ENCODE peak calls at places on chromosomes 11 and 22, in four cellular contexts. S is spleen, M is adrenal gland, W is uterus. A is an unnamed sample.

GRCh38 chr11:13205446-13205845 is 72.1 kb upstream of the BMAL1 start:
- DNase-seq in W (no peak), S (no peak), M (no peak), A (no peak)

GRCh38 chr11:120378474-120378873 is 42.3 kb downstream of the ARHGEF12 start:
- DNase-seq in S (no peak), W (no peak), M (no peak), A (no peak)

GRCh38 chr11:122137081-122137793 is 21.2 kb upstream of the BLID start:
- DNase-seq in S (no peak), M (no peak), W (no peak), A (no peak)

GRCh38 chr11:27178859-27179258 is 138.2 kb downstream of the BBOX1 start:
- DNase-seq in S (no peak), W (no peak), M (no peak), A (no peak)

GRCh38 chr11:8090756-8091155 is 9.7 kb downstream of the TUB start:
- DNase-seq in S (peak; percentile 24), W (peak; percentile 45), M (peak; percentile 30), A (peak; percentile 15)

GRCh38 chr22:38789606-38790005 is 4.3 kb downstream of the DNAL4 start:
- DNase-seq in M (no peak), W (no peak), S (no peak), A (no peak)

GRCh38 chr22:32401486-32401885 is 10.6 kb downstream of the RTCB start:
- DNase-seq in W (no peak), S (no peak), M (no peak), A (no peak)

GRCh38 chr11:66146940-66147339 is 76.9 kb downstream of the PACS1 start:
- DNase-seq in S (no peak), M (no peak), W (no peak), A (no peak)

GRCh38 chr11:59053387-59053786 is 32.7 kb upstream of the GLYATL1B start:
- DNase-seq in W (peak; percentile 42), M (peak; percentile 80), S (peak; percentile 90), A (peak; percentile 67)

GRCh38 chr11:83070878-83071640 is 638 bp downstream of the RAB30 start:
- DNase-seq in W (no peak), M (peak; percentile 67), S (peak; percentile 83), A (no peak)

GRCh38 chr22:30275625-30276024 is 9.0 kb upstream of the OSM start:
- DNase-seq in W (no peak), M (no peak), S (no peak), A (no peak)

GRCh38 chr11:64406221-64406946 is 47.4 kb downstream of the RPS6KA4 start:
- DNase-seq in W (no peak), S (no peak), M (no peak), A (no peak)

DNA sequence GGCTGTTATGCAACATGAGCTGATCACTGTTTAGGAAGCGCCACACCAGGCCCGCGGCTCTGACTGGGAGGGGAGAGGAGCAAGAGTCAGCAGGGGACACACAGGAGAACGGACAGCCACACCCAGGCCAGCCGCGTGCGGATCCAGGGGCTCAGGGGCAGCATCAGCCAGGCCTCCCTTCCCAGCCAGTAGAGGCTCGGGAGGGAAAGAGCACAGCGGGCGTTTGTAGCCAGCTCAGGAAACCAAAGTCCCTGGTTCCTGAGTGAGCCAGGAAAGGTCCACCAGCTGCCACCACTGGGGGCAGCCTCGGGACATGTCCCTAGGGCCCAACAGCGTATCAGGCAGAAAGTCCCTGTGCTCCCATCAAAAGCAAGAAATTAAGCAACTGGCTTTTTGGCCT is 71.8 kb upstream of the PITPNB start:
- DNase-seq in M (peak; percentile 49), S (no peak), W (peak; percentile 51), A (no peak)
- TF ChIP-seq CTCF in M (peak; percentile 40), S (peak; percentile 46), W (no peak), A (peak; percentile 44)

DNA sequence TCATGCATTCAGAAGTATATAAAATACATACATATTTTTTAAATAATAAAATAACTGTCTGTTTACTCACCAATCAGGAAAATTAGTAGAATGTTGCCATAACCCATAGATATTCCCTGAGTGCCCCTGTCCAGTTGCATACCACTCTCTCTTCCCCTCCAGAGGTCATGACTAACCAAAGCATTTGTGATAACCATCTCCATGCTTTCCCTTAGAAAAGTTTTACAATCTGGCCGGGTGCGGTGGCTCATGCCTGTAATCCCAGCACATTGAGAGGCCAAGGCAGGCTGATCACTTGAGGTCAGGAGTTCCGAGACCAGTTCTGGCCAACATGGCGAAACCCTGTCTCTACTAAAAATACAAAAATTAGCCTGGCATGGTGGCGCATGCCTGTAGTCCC is 33.2 kb upstream of the LDHA start:
- DNase-seq in M (no peak), W (no peak), S (no peak), A (no peak)
- H3K36me3 ChIP-seq in M (peaks cover 81% of the 10 kb centered on the region), W (no peaks in the 10 kb centered on the region), S (peaks cover 95% of the 10 kb centered on the region), A (peaks cover 100% of the 10 kb centered on the region)

GRCh38 chr11:118370774-118371173 is 11.4 kb downstream of the UBE4A start:
- DNase-seq in S (no peak), W (no peak), M (no peak), A (no peak)
- H3K27ac ChIP-seq in S (no peak overlapping the region), W (no peak overlapping the region), M (no peak overlapping the region), A (no peak overlapping the region)

GRCh38 chr11:3856856-3857553 is 1.5 kb downstream of the STIM1 start:
- DNase-seq in W (no peak), S (no peak), M (no peak), A (no peak)
- TF ChIP-seq CTCF in W (no peak), S (no peak), M (no peak), A (no peak)

GRCh38 chr22:50299724-50300619 is 7.5 kb downstream of the PLXNB2 start:
- DNase-seq in W (no peak), M (no peak), S (no peak), A (peak; percentile 87)

GRCh38 chr22:50298937-50299656 is 8.3 kb downstream of the PLXNB2 start:
- DNase-seq in W (no peak), M (peak; percentile 52), S (no peak), A (no peak)

GRCh38 chr22:50297510-50298265 is 9.8 kb downstream of the PLXNB2 start:
- DNase-seq in S (no peak), W (no peak), M (no peak), A (peak; percentile 71)

GRCh38 chr22:50296658-50297490 is 10.6 kb downstream of the PLXNB2 start:
- DNase-seq in S (no peak), M (peak; percentile 59), W (no peak), A (no peak)

DNA sequence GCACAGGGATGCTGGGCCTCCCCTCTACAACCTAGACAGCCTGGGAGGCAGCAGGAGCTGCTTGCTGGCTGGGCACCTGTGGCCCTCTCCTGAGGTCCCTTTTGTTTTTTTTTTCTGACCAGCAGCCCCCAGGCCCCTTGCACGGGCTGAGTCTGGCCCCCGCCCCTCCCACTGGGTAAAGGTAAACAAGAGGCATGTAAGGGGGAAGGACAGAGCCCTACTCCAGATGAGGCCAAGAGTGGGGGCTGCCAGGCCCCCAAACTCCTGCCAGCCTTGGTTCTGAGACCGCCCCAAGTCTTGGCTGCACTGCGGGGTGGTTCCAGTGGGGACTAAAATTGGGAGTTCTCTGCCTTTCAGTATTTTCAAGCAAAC is 9.2 kb downstream of the PLXNB2 start:
- DNase-seq in W (no peak), S (no peak), M (no peak), A (no peak)
- H3K36me3 ChIP-seq in W (no peaks in the 10 kb centered on the region), S (no peaks in the 10 kb centered on the region), M (no peaks in the 10 kb centered on the region), A (no peaks in the 10 kb centered on the region)

GRCh38 chr22:40220316-40221054 is 42.8 kb downstream of the TNRC6B start:
- DNase-seq in S (no peak), W (peak; percentile 58), M (no peak), A (no peak)

GRCh38 chr22:40218152-40218551 is 40.4 kb downstream of the TNRC6B start:
- DNase-seq in M (no peak), S (no peak), W (no peak), A (no peak)

GRCh38 chr22:40224702-40225101 is 47.0 kb downstream of the TNRC6B start:
- DNase-seq in W (no peak), S (no peak), M (no peak), A (no peak)

GRCh38 chr22:40218723-40219294 is 41.1 kb downstream of the TNRC6B start:
- DNase-seq in W (no peak), S (no peak), M (no peak), A (no peak)

DNA sequence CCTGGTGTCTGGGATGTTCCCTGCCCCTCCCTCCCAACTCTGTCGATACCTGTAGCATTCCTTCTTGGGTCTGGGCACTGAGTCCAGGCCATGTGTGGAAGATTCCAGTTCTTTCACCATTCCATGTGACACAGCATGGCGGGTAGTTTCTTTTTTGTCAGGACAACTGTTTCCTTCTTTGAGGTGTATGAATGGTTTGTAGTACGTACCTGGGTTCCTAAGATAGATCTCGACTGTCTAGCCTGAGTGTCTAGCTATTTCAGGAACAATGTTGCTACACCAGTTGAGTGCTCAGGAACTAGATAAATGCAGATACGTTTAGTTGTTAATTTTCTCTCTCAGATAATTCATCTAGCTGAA is 43.3 kb downstream of the TNRC6B start:
- DNase-seq in W (no peak), S (no peak), M (no peak), A (no peak)
- H3K27ac ChIP-seq in W (peak overlapping the region; percentile 84), S (peak overlapping the region; percentile 42), M (no peak overlapping the region), A (peak overlapping the region; percentile 21)

DNA sequence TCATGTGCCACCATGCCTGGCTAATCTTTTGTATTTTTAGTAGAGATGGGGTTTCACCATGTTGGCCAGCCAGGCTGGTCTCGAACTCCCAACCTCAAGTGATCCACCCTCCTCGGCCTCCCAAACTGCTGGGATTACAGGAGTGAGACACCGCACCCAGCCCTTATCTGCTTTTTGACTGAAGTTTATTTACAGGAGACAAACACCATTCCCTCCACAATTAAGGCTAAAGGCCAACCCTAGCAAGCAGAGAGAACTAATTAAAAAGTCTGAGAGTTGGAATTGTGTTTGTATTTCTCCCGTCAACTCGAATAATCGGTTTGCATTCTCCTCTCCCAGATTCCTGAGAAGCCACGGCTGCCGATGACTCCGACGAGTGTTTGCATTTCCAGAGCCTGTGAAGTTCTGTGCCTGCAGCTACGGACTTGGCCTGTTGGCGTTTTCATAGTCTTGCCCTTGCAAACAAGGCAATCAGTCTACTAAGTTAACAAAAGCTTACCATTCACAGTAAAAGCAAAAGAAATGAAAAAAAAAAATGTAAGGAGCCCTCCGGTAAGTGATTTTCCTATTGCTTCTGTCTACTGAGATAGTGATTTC is 73.3 kb upstream of the NUP50 start:
- DNase-seq in M (no peak), W (no peak), S (no peak), A (peak; percentile 31)
- TF ChIP-seq CTCF in M (no peak), W (no peak), S (no peak), A (no peak)

DNA sequence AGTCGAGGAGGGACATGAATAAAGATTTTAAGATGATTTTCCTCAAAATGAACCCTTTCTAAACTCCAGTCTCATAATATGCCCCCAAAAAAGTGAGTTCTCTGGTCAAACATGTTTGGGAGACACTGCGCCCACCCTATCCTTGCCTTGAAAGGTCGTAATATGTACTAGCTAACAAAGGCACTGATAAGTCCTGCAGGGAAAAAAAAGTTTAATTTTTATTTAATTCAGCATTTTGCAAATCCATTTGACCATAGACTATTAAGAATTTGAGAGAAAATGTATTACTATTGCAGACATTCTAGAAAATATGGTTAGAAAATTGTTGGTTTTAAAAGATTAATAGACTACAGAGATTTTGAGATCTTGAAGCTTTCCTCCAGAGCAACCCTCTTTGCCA is 120.6 kb upstream of the ASPHD2 start:
- DNase-seq in W (no peak), M (no peak), S (no peak), A (no peak)
- H3K36me3 ChIP-seq in W (no peaks in the 10 kb centered on the region), M (no peaks in the 10 kb centered on the region), S (no peaks in the 10 kb centered on the region), A (no peaks in the 10 kb centered on the region)